ENCODE peak calls at places on chromosomes 1 and 21, in four cellular contexts. One of them, this sample, is unnamed.
A peak's percentile ranks its signal among the peaks of the same experiment; 100 is the strongest.

GRCh38 chr1:192904438-192904895 is 95.6 kb downstream of the RGS2 start:
- DNase-seq in esophagus muscularis mucosa: no peak
- DNase-seq in sigmoid colon: no peak
- DNase-seq in upper lobe of left lung: no peak
- DNase-seq in this sample: no peak

GRCh38 chr1:17742590-17742989 is 12.5 kb upstream of the ACTL8 start:
- DNase-seq in esophagus muscularis mucosa: no peak
- DNase-seq in sigmoid colon: no peak
- DNase-seq in upper lobe of left lung: no peak
- DNase-seq in this sample: no peak

GRCh38 chr1:171017431-171017830 is 73.3 kb upstream of the FMO3 start:
- DNase-seq in esophagus muscularis mucosa: no peak
- DNase-seq in sigmoid colon: no peak
- DNase-seq in upper lobe of left lung: no peak
- DNase-seq in this sample: no peak

GRCh38 chr1:41913025-41913424 is 5.7 kb downstream of the HIVEP3 start:
- DNase-seq in esophagus muscularis mucosa: peak; percentile 19
- DNase-seq in sigmoid colon: no peak
- DNase-seq in upper lobe of left lung: no peak
- DNase-seq in this sample: no peak

GRCh38 chr1:2224170-2224584 is 3.9 kb upstream of the SKI start:
- DNase-seq in esophagus muscularis mucosa: no peak
- DNase-seq in sigmoid colon: no peak
- DNase-seq in upper lobe of left lung: no peak
- DNase-seq in this sample: no peak

GRCh38 chr1:229883504-229884200 is 183.4 kb upstream of the GALNT2 start:
- DNase-seq in esophagus muscularis mucosa: peak; percentile 79
- DNase-seq in sigmoid colon: no peak
- DNase-seq in upper lobe of left lung: no peak
- DNase-seq in this sample: no peak

GRCh38 chr1:20511518-20512428 is 3.8 kb upstream of the MUL1 start:
- DNase-seq in esophagus muscularis mucosa: no peak
- DNase-seq in sigmoid colon: no peak
- DNase-seq in upper lobe of left lung: no peak
- DNase-seq in this sample: no peak

GRCh38 chr1:207810606-207811295 is 58.9 kb downstream of the CD46 start:
- DNase-seq in esophagus muscularis mucosa: no peak
- DNase-seq in sigmoid colon: no peak
- DNase-seq in upper lobe of left lung: no peak
- DNase-seq in this sample: no peak

GRCh38 chr1:167221804-167222610 is 1.3 kb downstream of the POU2F1 start:
- DNase-seq in esophagus muscularis mucosa: peak; percentile 92
- DNase-seq in sigmoid colon: peak; percentile 81
- DNase-seq in upper lobe of left lung: peak; percentile 92
- DNase-seq in this sample: peak; percentile 81

GRCh38 chr1:199298825-199299224 is 660.0 kb downstream of the PTPRC start:
- DNase-seq in esophagus muscularis mucosa: no peak
- DNase-seq in sigmoid colon: no peak
- DNase-seq in upper lobe of left lung: no peak
- DNase-seq in this sample: no peak

GRCh38 chr1:55288245-55288644 is 73.1 kb upstream of the USP24 start:
- DNase-seq in esophagus muscularis mucosa: peak; percentile 72
- DNase-seq in sigmoid colon: no peak
- DNase-seq in upper lobe of left lung: no peak
- DNase-seq in this sample: no peak

GRCh38 chr1:197224160-197224559 is 43.9 kb upstream of the CRB1 start:
- DNase-seq in esophagus muscularis mucosa: no peak
- DNase-seq in sigmoid colon: no peak
- DNase-seq in upper lobe of left lung: no peak
- DNase-seq in this sample: no peak

GRCh38 chr1:150619576-150620509 is 9.6 kb downstream of the ENSA start:
- DNase-seq in esophagus muscularis mucosa: no peak
- DNase-seq in sigmoid colon: peak; percentile 74
- DNase-seq in upper lobe of left lung: no peak
- DNase-seq in this sample: no peak

GRCh38 chr1:29793101-29793546 is 556.8 kb downstream of the PTPRU start:
- DNase-seq in esophagus muscularis mucosa: peak; percentile 94
- DNase-seq in sigmoid colon: peak; percentile 80
- DNase-seq in upper lobe of left lung: no peak
- DNase-seq in this sample: peak; percentile 75

GRCh38 chr1:157403203-157403602 is 149.1 kb downstream of the FCRL5 start:
- DNase-seq in esophagus muscularis mucosa: peak; percentile 55
- DNase-seq in sigmoid colon: no peak
- DNase-seq in upper lobe of left lung: peak; percentile 17
- DNase-seq in this sample: no peak

GRCh38 chr1:157403608-157404007 is 148.7 kb downstream of the FCRL5 start:
- DNase-seq in esophagus muscularis mucosa: peak; percentile 89
- DNase-seq in sigmoid colon: no peak
- DNase-seq in upper lobe of left lung: no peak
- DNase-seq in this sample: no peak

GRCh38 chr1:157400766-157401165 is 151.5 kb downstream of the FCRL5 start:
- DNase-seq in esophagus muscularis mucosa: peak; percentile 87
- DNase-seq in sigmoid colon: no peak
- DNase-seq in upper lobe of left lung: no peak
- DNase-seq in this sample: no peak

GRCh38 chr1:157399343-157399983 is 152.9 kb downstream of the FCRL5 start:
- DNase-seq in esophagus muscularis mucosa: no peak
- DNase-seq in sigmoid colon: no peak
- DNase-seq in upper lobe of left lung: no peak
- DNase-seq in this sample: no peak

GRCh38 chr1:157399984-157400382 is 152.3 kb downstream of the FCRL5 start:
- DNase-seq in esophagus muscularis mucosa: peak; percentile 62
- DNase-seq in sigmoid colon: no peak
- DNase-seq in upper lobe of left lung: no peak
- DNase-seq in this sample: no peak
- TF ChIP-seq POLR2A in esophagus muscularis mucosa: no peak
- TF ChIP-seq POLR2A in sigmoid colon: no peak
- TF ChIP-seq POLR2A in upper lobe of left lung: no peak
- TF ChIP-seq POLR2A in this sample: no peak

DNA sequence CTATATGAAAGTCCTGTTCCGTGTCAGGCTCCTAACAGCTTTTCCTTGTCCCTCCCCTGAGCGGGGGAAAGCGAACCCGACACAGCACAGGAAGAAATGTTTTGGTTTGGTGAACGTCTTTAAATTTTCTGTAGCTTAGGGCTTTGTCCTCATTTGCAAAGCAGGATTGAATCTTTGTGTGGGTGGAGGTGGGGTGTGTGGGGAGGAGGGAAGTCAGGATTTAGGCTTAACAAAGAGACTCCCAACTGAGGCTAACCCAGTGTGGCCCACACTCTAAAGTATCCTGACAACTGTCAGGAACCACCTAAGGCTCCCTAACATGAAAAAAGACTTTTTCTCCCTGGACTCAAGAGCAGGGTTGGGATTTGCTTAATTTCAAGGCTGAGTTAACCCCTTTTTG is 376.2 kb upstream of the C1orf174 start:
- DNase-seq in esophagus muscularis mucosa: no peak
- DNase-seq in sigmoid colon: no peak
- DNase-seq in upper lobe of left lung: no peak
- DNase-seq in this sample: no peak
- TF ChIP-seq POLR2A in esophagus muscularis mucosa: no peak
- TF ChIP-seq POLR2A in sigmoid colon: no peak
- TF ChIP-seq POLR2A in upper lobe of left lung: no peak
- TF ChIP-seq POLR2A in this sample: no peak

GRCh38 chr1:101037316-101037715 is 11.7 kb upstream of the DPH5 start:
- DNase-seq in esophagus muscularis mucosa: no peak
- DNase-seq in sigmoid colon: no peak
- DNase-seq in upper lobe of left lung: no peak
- DNase-seq in this sample: no peak
- TF ChIP-seq POLR2A in esophagus muscularis mucosa: no peak
- TF ChIP-seq POLR2A in sigmoid colon: no peak
- TF ChIP-seq POLR2A in upper lobe of left lung: no peak
- TF ChIP-seq POLR2A in this sample: no peak

GRCh38 chr1:158101944-158102343 is 78.8 kb upstream of the CD1D start:
- DNase-seq in esophagus muscularis mucosa: no peak
- DNase-seq in sigmoid colon: no peak
- DNase-seq in upper lobe of left lung: no peak
- DNase-seq in this sample: no peak
- TF ChIP-seq POLR2A in esophagus muscularis mucosa: no peak
- TF ChIP-seq POLR2A in sigmoid colon: no peak
- TF ChIP-seq POLR2A in upper lobe of left lung: no peak
- TF ChIP-seq POLR2A in this sample: no peak

GRCh38 chr1:218259339-218259738 is 25.8 kb upstream of the RRP15 start:
- DNase-seq in esophagus muscularis mucosa: no peak
- DNase-seq in sigmoid colon: no peak
- DNase-seq in upper lobe of left lung: no peak
- DNase-seq in this sample: no peak
- TF ChIP-seq POLR2A in esophagus muscularis mucosa: no peak
- TF ChIP-seq POLR2A in sigmoid colon: no peak
- TF ChIP-seq POLR2A in upper lobe of left lung: no peak
- TF ChIP-seq POLR2A in this sample: no peak

DNA sequence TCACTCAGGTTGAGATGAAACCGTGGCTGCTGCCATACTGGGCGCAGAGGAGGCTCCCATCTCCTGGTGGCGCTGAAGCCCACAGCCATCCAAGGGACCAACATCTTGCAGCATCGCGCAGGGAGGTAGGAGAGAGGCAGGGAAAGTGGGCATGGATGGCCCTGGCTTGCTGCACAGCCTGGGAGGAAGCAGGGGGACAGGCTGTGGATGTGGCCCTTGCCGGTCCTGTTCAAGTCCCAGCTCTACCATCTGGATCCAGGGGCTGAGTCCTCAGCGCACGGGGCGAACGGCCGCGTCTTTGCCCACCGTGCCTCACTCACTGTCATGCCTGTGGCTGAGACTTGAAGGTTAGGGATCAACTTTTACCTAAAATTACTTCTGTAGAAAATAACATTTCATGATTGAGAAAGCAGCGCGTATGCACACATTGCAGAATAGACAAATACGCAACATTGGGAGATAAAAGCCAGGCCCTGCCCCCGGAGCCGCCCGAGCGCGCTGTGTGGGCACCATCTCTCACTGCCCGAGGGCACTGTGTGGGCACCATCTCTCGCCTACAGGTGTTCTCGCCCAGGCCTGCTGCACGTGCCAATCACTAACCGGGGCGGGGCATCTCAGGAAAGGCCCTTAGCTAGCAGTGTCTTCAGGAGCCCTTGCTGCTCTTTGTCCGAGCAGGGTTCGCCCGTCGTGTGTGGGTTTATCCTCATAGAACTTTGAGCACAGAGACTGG is 11.5 kb downstream of the SLX9 start:
- DNase-seq in esophagus muscularis mucosa: no peak
- DNase-seq in sigmoid colon: no peak
- DNase-seq in upper lobe of left lung: no peak
- DNase-seq in this sample: no peak
- TF ChIP-seq POLR2A in esophagus muscularis mucosa: no peak
- TF ChIP-seq POLR2A in sigmoid colon: no peak
- TF ChIP-seq POLR2A in upper lobe of left lung: no peak
- TF ChIP-seq POLR2A in this sample: no peak

This sample was measured in right lobe of liver.